ENCODE peak calls at places on chromosomes 2 and 18, in seven cellular contexts. One of them, this sample, is unnamed.

GRCh38 chr2:50863856-50864255 is 168.1 kb downstream of the NRXN1 start:
- DNase-seq in IMR-90: no peak
- DNase-seq in mammary epithelial cell: no peak
- DNase-seq in mesenchymal stem cell: no peak
- DNase-seq in PC-9: no peak
- DNase-seq in OCI-LY7: peak
- DNase-seq in H9: no peak
- DNase-seq in this sample: peak

GRCh38 chr18:62643181-62643580 is 72.2 kb upstream of the PHLPP1 start:
- DNase-seq in IMR-90: no peak
- DNase-seq in mammary epithelial cell: no peak
- DNase-seq in mesenchymal stem cell: no peak
- DNase-seq in PC-9: no peak
- DNase-seq in OCI-LY7: no peak
- DNase-seq in H9: no peak
- DNase-seq in this sample: peak

GRCh38 chr2:31347788-31348187 is 66.8 kb downstream of the XDH start:
- DNase-seq in IMR-90: peak
- DNase-seq in mammary epithelial cell: no peak
- DNase-seq in mesenchymal stem cell: no peak
- DNase-seq in PC-9: no peak
- DNase-seq in OCI-LY7: no peak
- DNase-seq in H9: no peak
- DNase-seq in this sample: peak

GRCh38 chr2:101305044-101305443 is 3.5 kb downstream of the RNF149 start:
- DNase-seq in IMR-90: no peak
- DNase-seq in mammary epithelial cell: no peak
- DNase-seq in mesenchymal stem cell: peak
- DNase-seq in PC-9: no peak
- DNase-seq in OCI-LY7: no peak
- DNase-seq in H9: no peak
- DNase-seq in this sample: no peak

GRCh38 chr2:25372405-25373268 is 30.9 kb upstream of the DNMT3A start:
- DNase-seq in IMR-90: no peak
- DNase-seq in mammary epithelial cell: no peak
- DNase-seq in mesenchymal stem cell: no peak
- DNase-seq in PC-9: no peak
- DNase-seq in OCI-LY7: no peak
- DNase-seq in H9: peak
- DNase-seq in this sample: no peak

GRCh38 chr2:168920504-168921157 is 19.5 kb downstream of the G6PC2 start:
- DNase-seq in IMR-90: peak
- DNase-seq in mammary epithelial cell: no peak
- DNase-seq in mesenchymal stem cell: peak
- DNase-seq in PC-9: no peak
- DNase-seq in OCI-LY7: peak
- DNase-seq in H9: no peak
- DNase-seq in this sample: peak

GRCh38 chr2:109300582-109300981 is 171.6 kb downstream of the SH3RF3 start:
- DNase-seq in IMR-90: no peak
- DNase-seq in mammary epithelial cell: no peak
- DNase-seq in mesenchymal stem cell: no peak
- DNase-seq in PC-9: no peak
- DNase-seq in OCI-LY7: no peak
- DNase-seq in H9: no peak
- DNase-seq in this sample: no peak

GRCh38 chr2:222319576-222320440 is 21.0 kb upstream of the PAX3 start:
- DNase-seq in IMR-90: no peak
- DNase-seq in mammary epithelial cell: peak
- DNase-seq in mesenchymal stem cell: peak
- DNase-seq in PC-9: no peak
- DNase-seq in OCI-LY7: peak
- DNase-seq in H9: peak
- DNase-seq in this sample: no peak

GRCh38 chr2:122108186-122108585 is 352.7 kb downstream of the TSN start:
- DNase-seq in IMR-90: no peak
- DNase-seq in mammary epithelial cell: no peak
- DNase-seq in mesenchymal stem cell: no peak
- DNase-seq in PC-9: no peak
- DNase-seq in OCI-LY7: no peak
- DNase-seq in H9: no peak
- DNase-seq in this sample: no peak

GRCh38 chr2:119429225-119430000 is 2.2 kb upstream of the TMEM37 start:
- DNase-seq in IMR-90: no peak
- DNase-seq in mammary epithelial cell: no peak
- DNase-seq in mesenchymal stem cell: no peak
- DNase-seq in PC-9: no peak
- DNase-seq in OCI-LY7: no peak
- DNase-seq in H9: peak
- DNase-seq in this sample: no peak

DNA sequence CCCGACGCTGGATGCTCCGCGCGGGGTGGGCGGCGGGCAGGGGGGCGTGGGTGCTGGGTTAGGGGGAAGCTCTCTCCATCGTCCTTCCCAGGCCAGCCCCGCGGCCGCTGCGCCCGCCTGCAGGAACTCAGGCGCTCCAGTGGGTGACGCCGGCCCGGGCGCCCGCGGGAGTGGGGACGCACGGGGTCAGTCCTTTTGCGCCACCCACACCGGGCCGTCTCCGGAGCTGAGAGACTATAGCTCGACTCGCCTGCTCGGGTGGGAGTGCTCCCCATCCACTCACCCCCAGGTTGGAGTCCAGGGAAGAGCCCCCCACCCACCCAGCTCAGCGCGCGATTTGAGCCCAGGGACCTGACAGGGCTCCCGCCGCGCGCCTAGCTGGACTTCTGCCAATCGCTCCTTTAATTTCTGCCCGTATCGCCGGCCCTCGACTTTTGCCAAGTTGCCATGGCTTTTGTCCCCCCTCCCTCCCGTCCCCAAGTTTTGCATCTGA is 205.6 kb upstream of the SMAD2 start:
- DNase-seq in IMR-90: no peak
- DNase-seq in mammary epithelial cell: no peak
- DNase-seq in mesenchymal stem cell: no peak
- DNase-seq in PC-9: no peak
- DNase-seq in OCI-LY7: no peak
- DNase-seq in H9: no peak
- DNase-seq in this sample: peak
- H2AFZ ChIP-seq in IMR-90: no peak
- H2AFZ ChIP-seq in mammary epithelial cell: peak
- H2AFZ ChIP-seq in mesenchymal stem cell: no peak
- H2AFZ ChIP-seq in PC-9: no peak
- H2AFZ ChIP-seq in OCI-LY7: no peak
- H2AFZ ChIP-seq in H9: no peak
- H2AFZ ChIP-seq in this sample: peak

GRCh38 chr2:144349674-144350073 is 170.2 kb downstream of the ZEB2 start:
- DNase-seq in IMR-90: no peak
- DNase-seq in mammary epithelial cell: no peak
- DNase-seq in mesenchymal stem cell: no peak
- DNase-seq in PC-9: no peak
- DNase-seq in OCI-LY7: no peak
- DNase-seq in H9: no peak
- DNase-seq in this sample: peak

GRCh38 chr2:144354953-144355352 is 165.0 kb downstream of the ZEB2 start:
- DNase-seq in IMR-90: peak
- DNase-seq in mammary epithelial cell: peak
- DNase-seq in mesenchymal stem cell: peak
- DNase-seq in PC-9: no peak
- DNase-seq in OCI-LY7: no peak
- DNase-seq in H9: no peak
- DNase-seq in this sample: no peak

GRCh38 chr2:144348846-144349245 is 171.1 kb downstream of the ZEB2 start:
- DNase-seq in IMR-90: no peak
- DNase-seq in mammary epithelial cell: no peak
- DNase-seq in mesenchymal stem cell: no peak
- DNase-seq in PC-9: no peak
- DNase-seq in OCI-LY7: no peak
- DNase-seq in H9: no peak
- DNase-seq in this sample: no peak

GRCh38 chr2:144350151-144350802 is 169.6 kb downstream of the ZEB2 start:
- DNase-seq in IMR-90: peak
- DNase-seq in mammary epithelial cell: no peak
- DNase-seq in mesenchymal stem cell: peak
- DNase-seq in PC-9: no peak
- DNase-seq in OCI-LY7: no peak
- DNase-seq in H9: peak
- DNase-seq in this sample: peak

DNA sequence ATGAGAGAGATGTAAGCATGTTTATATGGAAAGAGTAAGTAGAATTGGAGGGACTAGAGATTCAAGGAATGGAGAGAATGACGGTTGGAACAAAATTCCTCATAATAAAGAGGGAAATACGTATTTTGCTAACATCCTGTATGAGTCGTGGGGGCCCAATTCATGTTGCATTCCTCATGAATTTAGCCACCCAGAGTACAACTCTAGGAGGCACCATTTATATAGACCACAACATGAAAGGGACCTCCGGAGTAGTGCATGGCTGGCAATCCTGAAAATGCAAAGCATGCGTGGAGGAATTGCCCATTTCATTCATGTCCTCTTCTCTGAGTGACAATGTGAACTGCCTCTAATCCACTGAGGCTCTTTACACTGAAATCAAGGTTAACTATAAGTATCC is 168.2 kb downstream of the ZEB2 start:
- DNase-seq in IMR-90: peak
- DNase-seq in mammary epithelial cell: no peak
- DNase-seq in mesenchymal stem cell: no peak
- DNase-seq in PC-9: no peak
- DNase-seq in OCI-LY7: no peak
- DNase-seq in H9: no peak
- DNase-seq in this sample: no peak
- H2AFZ ChIP-seq in IMR-90: no peak
- H2AFZ ChIP-seq in mammary epithelial cell: no peak
- H2AFZ ChIP-seq in mesenchymal stem cell: no peak
- H2AFZ ChIP-seq in PC-9: peak
- H2AFZ ChIP-seq in OCI-LY7: no peak
- H2AFZ ChIP-seq in H9: no peak
- H2AFZ ChIP-seq in this sample: no peak

GRCh38 chr2:27032495-27033252 is at the start of gene TMEM214:
- DNase-seq in IMR-90: peak
- DNase-seq in mammary epithelial cell: peak
- DNase-seq in mesenchymal stem cell: peak
- DNase-seq in PC-9: peak
- DNase-seq in OCI-LY7: peak
- DNase-seq in H9: peak
- DNase-seq in this sample: peak
- H2AFZ ChIP-seq in IMR-90: peak
- H2AFZ ChIP-seq in mammary epithelial cell: peak
- H2AFZ ChIP-seq in mesenchymal stem cell: peak
- H2AFZ ChIP-seq in PC-9: peak
- H2AFZ ChIP-seq in OCI-LY7: peak
- H2AFZ ChIP-seq in H9: no peak
- H2AFZ ChIP-seq in this sample: peak

GRCh38 chr2:145304501-145304900 is 784.6 kb upstream of the ZEB2 start:
- DNase-seq in IMR-90: no peak
- DNase-seq in mammary epithelial cell: no peak
- DNase-seq in mesenchymal stem cell: no peak
- DNase-seq in PC-9: no peak
- DNase-seq in OCI-LY7: no peak
- DNase-seq in H9: no peak
- DNase-seq in this sample: peak
- H2AFZ ChIP-seq in IMR-90: no peak
- H2AFZ ChIP-seq in mammary epithelial cell: no peak
- H2AFZ ChIP-seq in mesenchymal stem cell: no peak
- H2AFZ ChIP-seq in PC-9: no peak
- H2AFZ ChIP-seq in OCI-LY7: peak
- H2AFZ ChIP-seq in H9: no peak
- H2AFZ ChIP-seq in this sample: no peak

GRCh38 chr2:99217929-99218501 is 37.0 kb downstream of the MRPL30 start:
- DNase-seq in IMR-90: peak
- DNase-seq in mammary epithelial cell: no peak
- DNase-seq in mesenchymal stem cell: no peak
- DNase-seq in PC-9: peak
- DNase-seq in OCI-LY7: no peak
- DNase-seq in H9: no peak
- DNase-seq in this sample: no peak
- H2AFZ ChIP-seq in IMR-90: no peak
- H2AFZ ChIP-seq in mammary epithelial cell: no peak
- H2AFZ ChIP-seq in mesenchymal stem cell: no peak
- H2AFZ ChIP-seq in PC-9: no peak
- H2AFZ ChIP-seq in OCI-LY7: no peak
- H2AFZ ChIP-seq in H9: no peak
- H2AFZ ChIP-seq in this sample: no peak

GRCh38 chr2:219452361-219453317 is 18.0 kb downstream of the SPEG start:
- DNase-seq in IMR-90: peak
- DNase-seq in mammary epithelial cell: peak
- DNase-seq in mesenchymal stem cell: peak
- DNase-seq in PC-9: peak
- DNase-seq in OCI-LY7: no peak
- DNase-seq in H9: no peak
- DNase-seq in this sample: no peak
- H2AFZ ChIP-seq in IMR-90: peak
- H2AFZ ChIP-seq in mammary epithelial cell: peak
- H2AFZ ChIP-seq in mesenchymal stem cell: no peak
- H2AFZ ChIP-seq in PC-9: peak
- H2AFZ ChIP-seq in OCI-LY7: no peak
- H2AFZ ChIP-seq in H9: no peak
- H2AFZ ChIP-seq in this sample: no peak

GRCh38 chr2:174609261-174609660 is 11.7 kb upstream of the WIPF1 start:
- DNase-seq in IMR-90: no peak
- DNase-seq in mammary epithelial cell: no peak
- DNase-seq in mesenchymal stem cell: no peak
- DNase-seq in PC-9: no peak
- DNase-seq in OCI-LY7: no peak
- DNase-seq in H9: no peak
- DNase-seq in this sample: no peak

GRCh38 chr2:174607584-174607983 is 10.0 kb upstream of the WIPF1 start:
- DNase-seq in IMR-90: no peak
- DNase-seq in mammary epithelial cell: no peak
- DNase-seq in mesenchymal stem cell: no peak
- DNase-seq in PC-9: no peak
- DNase-seq in OCI-LY7: no peak
- DNase-seq in H9: no peak
- DNase-seq in this sample: no peak

GRCh38 chr2:174610243-174610995 is 12.8 kb upstream of the WIPF1 start:
- DNase-seq in IMR-90: no peak
- DNase-seq in mammary epithelial cell: no peak
- DNase-seq in mesenchymal stem cell: no peak
- DNase-seq in PC-9: no peak
- DNase-seq in OCI-LY7: peak
- DNase-seq in H9: no peak
- DNase-seq in this sample: no peak

GRCh38 chr2:174607989-174608865 is 10.6 kb upstream of the WIPF1 start:
- DNase-seq in IMR-90: no peak
- DNase-seq in mammary epithelial cell: no peak
- DNase-seq in mesenchymal stem cell: no peak
- DNase-seq in PC-9: no peak
- DNase-seq in OCI-LY7: peak
- DNase-seq in H9: no peak
- DNase-seq in this sample: no peak

GRCh38 chr2:174608866-174609214 is 11.2 kb upstream of the WIPF1 start:
- DNase-seq in IMR-90: no peak
- DNase-seq in mammary epithelial cell: no peak
- DNase-seq in mesenchymal stem cell: no peak
- DNase-seq in PC-9: no peak
- DNase-seq in OCI-LY7: peak
- DNase-seq in H9: no peak
- DNase-seq in this sample: no peak
- H2AFZ ChIP-seq in IMR-90: no peak
- H2AFZ ChIP-seq in mammary epithelial cell: no peak
- H2AFZ ChIP-seq in mesenchymal stem cell: no peak
- H2AFZ ChIP-seq in PC-9: no peak
- H2AFZ ChIP-seq in OCI-LY7: peak
- H2AFZ ChIP-seq in H9: no peak
- H2AFZ ChIP-seq in this sample: no peak

GRCh38 chr2:195257979-195258378 is 399.0 kb upstream of the SLC39A10 start:
- DNase-seq in IMR-90: no peak
- DNase-seq in mammary epithelial cell: no peak
- DNase-seq in mesenchymal stem cell: no peak
- DNase-seq in PC-9: no peak
- DNase-seq in OCI-LY7: no peak
- DNase-seq in H9: no peak
- DNase-seq in this sample: no peak
- H2AFZ ChIP-seq in IMR-90: no peak
- H2AFZ ChIP-seq in mammary epithelial cell: no peak
- H2AFZ ChIP-seq in mesenchymal stem cell: no peak
- H2AFZ ChIP-seq in PC-9: no peak
- H2AFZ ChIP-seq in OCI-LY7: no peak
- H2AFZ ChIP-seq in H9: no peak
- H2AFZ ChIP-seq in this sample: no peak

This sample was measured in neural progenitor cell.